ENCODE peak calls at places on chromosomes 12 and 14, in seven cellular contexts. Q, R, Z, G, L, O and V are unnamed samples.

GRCh38 chr14:75363570-75364227 is 64.1 kb upstream of the JDP2 start:
- DNase-seq in Q (peak; percentile 32), R (peak; percentile 40), Z (no peak), G (no peak), L (no peak), O (no peak), V (no peak)

GRCh38 chr12:67425394-67425793 is 156.2 kb downstream of the CAND1 start:
- DNase-seq in Q (no peak), R (no peak), Z (no peak), G (no peak), L (peak; percentile 61), O (no peak), V (no peak)

GRCh38 chr12:119713551-119714031 is 45.7 kb downstream of the PRKAB1 start:
- DNase-seq in Q (no peak), R (no peak), Z (no peak), G (no peak), L (no peak), O (no peak), V (no peak)

GRCh38 chr12:20309504-20310148 is 58.7 kb upstream of the PDE3A start:
- DNase-seq in Q (no peak), R (no peak), Z (peak; percentile 85), G (no peak), L (no peak), O (no peak), V (no peak)

GRCh38 chr14:89188492-89188891 is 228.5 kb downstream of the FOXN3 start:
- DNase-seq in Q (no peak), R (no peak), Z (no peak), G (no peak), L (no peak), O (no peak), V (no peak)

GRCh38 chr12:127270193-127270592 is 996.8 kb upstream of the TMEM132C start:
- DNase-seq in Q (peak; percentile 61), R (no peak), Z (no peak), G (no peak), L (peak; percentile 12), O (no peak), V (no peak)

GRCh38 chr14:98304574-98304973 is 967.4 kb downstream of the BCL11B start:
- DNase-seq in Q (no peak), R (no peak), Z (no peak), G (no peak), L (no peak), O (no peak), V (no peak)

GRCh38 chr12:47851303-47851952 is 31.7 kb upstream of the HDAC7 start:
- DNase-seq in Q (no peak), R (peak; percentile 66), Z (no peak), G (no peak), L (no peak), O (peak; percentile 23), V (no peak)

GRCh38 chr12:57134949-57135348 is 6.7 kb downstream of the LRP1 start:
- DNase-seq in Q (no peak), R (no peak), Z (peak; percentile 52), G (no peak), L (peak; percentile 4), O (no peak), V (no peak)

GRCh38 chr12:131208425-131208824 is 254.7 kb downstream of the ADGRD1 start:
- DNase-seq in Q (no peak), R (peak; percentile 7), Z (no peak), G (no peak), L (no peak), O (peak; percentile 36), V (no peak)

GRCh38 chr12:101946233-101946611 is 68.8 kb downstream of the DRAM1 start:
- DNase-seq in Q (no peak), R (no peak), Z (no peak), G (no peak), L (no peak), O (no peak), V (no peak)

GRCh38 chr12:128796439-128797118 is 27.2 kb downstream of the SLC15A4 start:
- DNase-seq in Q (no peak), R (no peak), Z (no peak), G (no peak), L (no peak), O (no peak), V (no peak)

GRCh38 chr14:93974833-93975232 is 1.5 kb downstream of the ASB2 start:
- DNase-seq in Q (no peak), R (no peak), Z (no peak), G (no peak), L (no peak), O (no peak), V (no peak)

GRCh38 chr12:84161296-84161695 is 751.3 kb downstream of the SLC6A15 start:
- DNase-seq in Q (no peak), R (no peak), Z (no peak), G (no peak), L (no peak), O (no peak), V (no peak)

GRCh38 chr12:98758331-98758730 is 113.2 kb downstream of the APAF1 start:
- DNase-seq in Q (peak; percentile 27), R (no peak), Z (peak; percentile 82), G (no peak), L (no peak), O (peak; percentile 14), V (no peak)

GRCh38 chr12:20099395-20099976 is 268.9 kb upstream of the PDE3A start:
- DNase-seq in Q (no peak), R (no peak), Z (no peak), G (no peak), L (no peak), O (no peak), V (no peak)

GRCh38 chr12:10952645-10953044 is 13.6 kb upstream of the TAS2R14 start:
- DNase-seq in Q (no peak), R (no peak), Z (peak; percentile 41), G (no peak), L (no peak), O (no peak), V (no peak)

GRCh38 chr12:69708649-69709048 is 9.5 kb upstream of the BEST3 start:
- DNase-seq in Q (no peak), R (no peak), Z (no peak), G (no peak), L (no peak), O (no peak), V (no peak)

GRCh38 chr14:73718742-73719251 is 4.6 kb upstream of the PNMA1 start:
- DNase-seq in Q (no peak), R (peak; percentile 85), Z (peak; percentile 56), G (no peak), L (no peak), O (peak; percentile 87), V (no peak)

GRCh38 chr12:98578821-98579220 is 14.7 kb upstream of the SLC25A3 start:
- DNase-seq in Q (no peak), R (no peak), Z (no peak), G (no peak), L (peak; percentile 21), O (no peak), V (no peak)

GRCh38 chr12:125280482-125281377 is 215.5 kb downstream of the AACS start:
- DNase-seq in Q (no peak), R (peak; percentile 59), Z (no peak), G (peak; percentile 15), L (no peak), O (peak; percentile 97), V (no peak)

GRCh38 chr12:179885-180284 is 34.1 kb downstream of the SLC6A12 start:
- DNase-seq in Q (no peak), R (no peak), Z (no peak), G (no peak), L (no peak), O (no peak), V (no peak)

GRCh38 chr12:116265361-116266128 is 11.9 kb downstream of the MED13L start:
- DNase-seq in Q (no peak), R (no peak), Z (no peak), G (no peak), L (no peak), O (no peak), V (no peak)
- H3K4me1 ChIP-seq in Q (peaks cover 42% of the 10 kb centered on the region), R (peaks cover 46% of the 10 kb centered on the region), Z (peaks cover 16% of the 10 kb centered on the region), G (peaks cover 54% of the 10 kb centered on the region), L (peaks cover 61% of the 10 kb centered on the region), O (peaks cover 5% of the 10 kb centered on the region), V (peaks cover 16% of the 10 kb centered on the region)

GRCh38 chr14:104731925-104732294 is 7.9 kb downstream of the ADSS1 start:
- DNase-seq in Q (no peak), R (no peak), Z (no peak), G (no peak), L (no peak), O (no peak), V (no peak)
- H3K4me1 ChIP-seq in Q (peaks cover 47% of the 10 kb centered on the region), R (peaks cover 19% of the 10 kb centered on the region), Z (peaks cover 25% of the 10 kb centered on the region), G (no peaks in the 10 kb centered on the region), L (peaks cover 31% of the 10 kb centered on the region), O (no peaks in the 10 kb centered on the region), V (no peaks in the 10 kb centered on the region)

GRCh38 chr12:122895290-122895689 is 634 bp downstream of the VPS37B start:
- DNase-seq in Q (no peak), R (no peak), Z (no peak), G (no peak), L (no peak), O (no peak), V (no peak)

GRCh38 chr12:122895757-122896636 is at the start of gene VPS37B:
- DNase-seq in Q (peak; percentile 68), R (peak; percentile 89), Z (peak; percentile 93), G (peak; percentile 85), L (peak; percentile 89), O (peak; percentile 78), V (peak; percentile 86)

GRCh38 chr12:122896662-122897061 is 738 bp upstream of the VPS37B start:
- DNase-seq in Q (no peak), R (no peak), Z (no peak), G (no peak), L (no peak), O (no peak), V (no peak)

GRCh38 chr12:122893208-122894151 is 2.4 kb downstream of the VPS37B start:
- DNase-seq in Q (no peak), R (no peak), Z (no peak), G (no peak), L (no peak), O (no peak), V (no peak)

GRCh38 chr12:122894173-122895121 is 1.5 kb downstream of the VPS37B start:
- DNase-seq in Q (no peak), R (no peak), Z (no peak), G (no peak), L (peak; percentile 84), O (no peak), V (no peak)
- H3K4me1 ChIP-seq in Q (peaks cover 51% of the 10 kb centered on the region), R (peaks cover 39% of the 10 kb centered on the region), Z (peaks cover 14% of the 10 kb centered on the region), G (peaks cover 44% of the 10 kb centered on the region), L (peaks cover 56% of the 10 kb centered on the region), O (peaks cover 3% of the 10 kb centered on the region), V (peaks cover 83% of the 10 kb centered on the region)

DNA sequence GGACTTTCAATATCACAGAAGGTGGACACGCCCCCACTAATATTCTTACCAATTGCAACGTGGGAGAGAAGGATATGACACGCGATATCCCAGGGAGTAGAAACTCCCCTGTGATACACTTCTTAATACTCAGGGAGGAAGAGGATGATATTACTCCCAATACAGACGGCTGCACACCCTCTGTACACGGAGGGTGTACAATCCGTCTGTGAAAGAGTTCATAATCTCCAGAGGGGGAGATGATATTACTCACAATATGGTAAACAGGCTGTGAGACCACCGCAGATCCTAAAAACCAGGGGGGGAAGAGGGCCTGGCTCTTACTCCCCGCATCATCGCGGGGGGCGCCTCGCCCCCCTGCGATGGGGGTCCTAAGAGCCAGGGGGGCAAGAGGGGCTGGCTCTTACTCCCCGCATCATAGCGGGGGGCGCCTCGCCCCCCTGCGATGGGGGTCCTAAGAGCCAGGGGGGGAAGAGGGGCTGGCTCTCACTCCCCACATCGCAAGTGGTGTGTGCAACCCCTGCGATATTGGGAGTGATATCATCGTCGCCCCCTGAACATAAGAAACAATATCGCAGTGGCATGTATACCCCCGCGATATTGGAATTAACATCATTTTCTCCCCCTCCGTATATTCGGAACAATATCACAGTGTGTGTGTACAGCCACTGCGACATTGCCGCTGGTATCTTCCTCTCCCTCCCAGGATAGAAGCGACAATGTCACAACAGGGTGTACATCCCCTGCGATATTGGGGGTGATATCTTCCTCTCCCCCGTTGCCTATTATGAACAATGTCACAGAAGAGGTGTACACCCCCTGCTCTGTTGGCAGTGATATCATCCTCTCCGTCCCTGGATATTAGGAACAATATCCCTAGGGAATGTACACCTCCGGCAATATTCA is 8.9 kb upstream of the CLEC6A start:
- DNase-seq in Q (no peak), R (no peak), Z (no peak), G (no peak), L (no peak), O (no peak), V (no peak)
- H3K4me1 ChIP-seq in Q (no peaks in the 10 kb centered on the region), R (no peaks in the 10 kb centered on the region), Z (no peaks in the 10 kb centered on the region), G (peaks cover 3% of the 10 kb centered on the region), L (no peaks in the 10 kb centered on the region), O (no peaks in the 10 kb centered on the region), V (no peaks in the 10 kb centered on the region)